ENCODE peak calls at places on chromosomes 4 and X, in five cellular contexts. G is uterus, M is lower leg skin, B is suprapubic skin, L is A549. R is an unnamed sample.

GRCh38 chrX:23699636-23700194 is 32.4 kb downstream of the PRDX4 start:
- DNase-seq in G (peak; percentile 19), M (no peak), B (no peak), L (no peak), R (no peak)

GRCh38 chr4:121642292-121642691 is 54.5 kb downstream of the ANXA5 start:
- DNase-seq in L (no peak), G (no peak), M (no peak), B (no peak), R (no peak)

GRCh38 chr4:8558080-8558960 is 21.9 kb upstream of the GPR78 start:
- DNase-seq in B (peak; percentile 55), G (no peak), L (no peak), M (no peak), R (peak; percentile 61)

GRCh38 chr4:3221996-3222395 is 27.0 kb upstream of the MSANTD1 start:
- DNase-seq in G (no peak), M (no peak), B (no peak), L (no peak), R (no peak)

GRCh38 chr4:10157478-10158354 is 41.1 kb upstream of the WDR1 start:
- DNase-seq in B (no peak), L (peak; percentile 67), G (peak; percentile 62), M (peak; percentile 87), R (peak; percentile 40)

GRCh38 chr4:123244233-123244632 is 152.4 kb upstream of the SPRY1 start:
- DNase-seq in L (peak; percentile 3), M (peak; percentile 87), G (peak; percentile 44), B (peak; percentile 67), R (no peak)

GRCh38 chrX:40156472-40157227 is 58.9 kb upstream of the BCOR start:
- DNase-seq in G (no peak), L (no peak), M (no peak), B (no peak), R (no peak)

GRCh38 chr4:46329118-46329976 is 60.6 kb downstream of the GABRA2 start:
- DNase-seq in B (no peak), M (no peak), G (no peak), L (peak; percentile 8), R (no peak)

GRCh38 chrX:83829874-83830273 is 31.1 kb upstream of the CYLC1 start:
- DNase-seq in G (no peak), L (no peak), M (no peak), B (no peak), R (no peak)

GRCh38 chr4:98899277-98899676 is 29.7 kb downstream of the EIF4E start:
- DNase-seq in B (no peak), M (no peak), L (no peak), G (no peak), R (no peak)

GRCh38 chr4:148397771-148398170 is 44.4 kb downstream of the NR3C2 start:
- DNase-seq in L (no peak), G (no peak), M (no peak), B (no peak), R (no peak)

GRCh38 chr4:8727546-8728510 is 135.3 kb downstream of the CPZ start:
- DNase-seq in L (no peak), B (peak; percentile 47), M (peak; percentile 70), G (peak; percentile 3), R (no peak)

GRCh38 chr4:26803462-26803861 is 57.2 kb upstream of the STIM2 start:
- DNase-seq in M (no peak), B (no peak), L (no peak), G (no peak), R (no peak)

GRCh38 chr4:150986085-150986484 is 29.0 kb downstream of the LRBA start:
- DNase-seq in B (no peak), G (no peak), M (no peak), L (no peak), R (no peak)

GRCh38 chr4:109125084-109125483 is 177.4 kb downstream of the COL25A1 start:
- DNase-seq in B (no peak), G (no peak), M (no peak), L (no peak), R (no peak)

GRCh38 chrX:107549504-107549903 is 78.8 kb upstream of the PRPS1 start:
- DNase-seq in M (no peak), B (no peak), G (no peak), L (no peak), R (no peak)
- TF ChIP-seq POLR2A in M (no peak), B (no peak), G (no peak), L (no peak), R (no peak)

GRCh38 chr4:19051751-19052296 is 1030.3 kb upstream of the LCORL start:
- DNase-seq in B (no peak), L (no peak), M (no peak), G (no peak), R (no peak)

DNA sequence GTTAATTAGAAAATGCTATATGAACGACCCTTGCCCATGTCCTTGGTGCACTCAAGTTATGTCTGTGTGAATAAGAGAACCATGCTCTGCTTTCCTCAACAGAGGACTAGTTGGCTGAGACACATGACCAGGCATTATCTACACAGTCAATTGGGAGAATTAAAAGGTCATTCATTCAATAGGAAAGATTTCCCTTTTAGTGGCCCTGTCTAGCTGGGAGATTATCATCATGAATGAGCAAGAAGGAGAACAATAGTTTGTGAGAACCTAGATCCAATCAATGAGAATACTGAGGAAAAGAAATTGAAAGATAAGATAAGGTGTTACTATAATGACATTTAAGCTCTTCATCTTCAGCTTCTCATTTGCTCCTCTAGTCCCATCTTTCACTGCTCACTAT is 1033.4 kb upstream of the LCORL start:
- DNase-seq in M (no peak), L (no peak), G (no peak), B (no peak), R (no peak)
- TF ChIP-seq POLR2A in M (no peak), L (no peak), G (no peak), B (no peak), R (no peak)

DNA sequence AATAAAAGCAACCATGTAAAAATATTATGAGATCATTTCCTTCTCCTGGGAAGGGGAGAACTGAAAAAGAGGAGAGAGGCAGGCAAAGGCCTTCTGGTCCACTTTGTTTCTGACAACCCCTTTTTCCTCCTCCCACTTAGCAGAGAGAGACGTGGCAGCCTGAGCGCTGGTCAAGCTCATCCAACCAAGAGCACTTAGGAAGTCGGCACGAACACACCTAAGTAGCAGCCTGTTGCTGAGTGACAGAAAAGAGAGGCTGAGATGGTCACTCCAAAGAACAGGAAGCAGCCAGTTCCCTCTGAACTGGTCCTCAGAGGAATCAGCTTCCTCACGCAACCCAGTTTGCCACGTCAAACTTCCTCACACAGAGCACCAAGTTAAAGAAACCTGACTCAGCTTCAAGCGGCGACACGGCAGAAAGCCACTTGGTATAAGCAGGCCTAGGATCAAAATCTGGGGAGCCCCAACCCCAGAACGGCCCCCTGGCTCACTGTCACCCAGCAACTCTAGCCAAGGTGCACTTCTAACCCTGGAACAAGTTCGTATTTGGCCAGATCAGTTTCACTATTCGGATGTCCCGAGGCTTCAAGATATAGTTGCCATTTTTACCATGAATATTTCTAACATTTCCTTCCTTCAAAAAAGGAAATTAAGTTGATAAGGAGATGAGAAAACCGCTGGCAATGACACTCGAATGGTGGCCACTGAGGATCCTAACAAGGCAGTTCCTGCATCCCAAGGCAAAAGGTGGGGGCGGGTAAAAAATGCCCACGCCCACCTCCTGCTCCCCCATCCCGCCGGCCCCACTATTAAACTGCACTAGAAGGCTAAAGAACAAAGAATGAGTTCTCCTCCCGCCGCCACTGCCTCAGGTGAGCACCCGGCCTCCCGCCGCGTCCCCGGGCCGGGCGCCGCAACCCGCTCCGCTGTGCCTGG is 698 bp downstream of the SEC24D start:
- DNase-seq in M (peak; percentile 92), G (peak; percentile 71), L (peak; percentile 66), B (peak; percentile 76), R (peak; percentile 34)
- TF ChIP-seq POLR2A in M (no peak), G (peak; percentile 52), L (no peak), B (no peak), R (peak; percentile 34)

DNA sequence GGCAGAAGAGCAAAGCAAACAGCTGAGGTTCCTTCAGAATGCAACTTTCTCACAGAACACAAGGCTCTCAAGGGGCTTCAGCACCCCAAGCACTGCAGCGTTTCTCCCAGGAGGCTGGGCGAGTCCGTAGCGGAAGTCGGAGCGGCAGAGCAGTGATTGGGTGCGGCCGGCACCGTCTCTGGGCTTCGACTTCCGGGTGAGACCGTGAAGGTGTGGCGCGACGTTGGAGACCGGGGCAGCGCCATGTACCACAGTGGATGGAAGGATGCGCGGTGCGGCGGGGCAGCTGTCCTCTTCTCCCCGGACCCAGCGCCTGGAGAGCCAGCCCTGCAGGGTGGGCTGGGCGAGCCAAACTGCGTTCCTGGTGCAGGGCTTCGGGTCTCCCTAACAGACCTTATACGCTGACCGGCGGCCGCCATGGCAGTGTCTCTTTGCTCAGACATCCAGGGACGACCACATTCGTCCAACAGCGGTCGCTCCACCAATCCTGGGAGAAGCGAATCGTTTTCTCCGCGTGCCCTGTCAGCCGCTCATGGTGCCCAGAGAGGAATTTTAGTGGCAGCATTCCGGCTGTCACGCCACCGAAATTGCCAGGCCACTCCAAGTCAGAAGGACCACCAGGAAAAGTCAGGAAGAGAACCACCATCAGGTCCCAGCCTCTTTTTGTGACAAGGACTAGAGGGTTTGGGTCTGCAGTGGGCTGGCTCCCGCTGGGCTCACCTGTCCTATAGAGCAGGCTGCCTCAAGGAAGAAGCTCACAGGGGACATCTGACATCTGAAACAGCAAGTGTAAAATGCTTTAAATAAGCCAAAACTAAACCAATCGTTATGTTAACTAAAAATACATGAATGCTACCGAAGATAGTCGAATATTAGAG is 20.5 kb downstream of the TRIM61 start:
- DNase-seq in L (peak; percentile 78), B (peak; percentile 68), M (peak; percentile 90), G (peak; percentile 28), R (peak; percentile 23)
- TF ChIP-seq POLR2A in L (peak; percentile 59), B (no peak), M (no peak), G (no peak), R (peak; percentile 75)

DNA sequence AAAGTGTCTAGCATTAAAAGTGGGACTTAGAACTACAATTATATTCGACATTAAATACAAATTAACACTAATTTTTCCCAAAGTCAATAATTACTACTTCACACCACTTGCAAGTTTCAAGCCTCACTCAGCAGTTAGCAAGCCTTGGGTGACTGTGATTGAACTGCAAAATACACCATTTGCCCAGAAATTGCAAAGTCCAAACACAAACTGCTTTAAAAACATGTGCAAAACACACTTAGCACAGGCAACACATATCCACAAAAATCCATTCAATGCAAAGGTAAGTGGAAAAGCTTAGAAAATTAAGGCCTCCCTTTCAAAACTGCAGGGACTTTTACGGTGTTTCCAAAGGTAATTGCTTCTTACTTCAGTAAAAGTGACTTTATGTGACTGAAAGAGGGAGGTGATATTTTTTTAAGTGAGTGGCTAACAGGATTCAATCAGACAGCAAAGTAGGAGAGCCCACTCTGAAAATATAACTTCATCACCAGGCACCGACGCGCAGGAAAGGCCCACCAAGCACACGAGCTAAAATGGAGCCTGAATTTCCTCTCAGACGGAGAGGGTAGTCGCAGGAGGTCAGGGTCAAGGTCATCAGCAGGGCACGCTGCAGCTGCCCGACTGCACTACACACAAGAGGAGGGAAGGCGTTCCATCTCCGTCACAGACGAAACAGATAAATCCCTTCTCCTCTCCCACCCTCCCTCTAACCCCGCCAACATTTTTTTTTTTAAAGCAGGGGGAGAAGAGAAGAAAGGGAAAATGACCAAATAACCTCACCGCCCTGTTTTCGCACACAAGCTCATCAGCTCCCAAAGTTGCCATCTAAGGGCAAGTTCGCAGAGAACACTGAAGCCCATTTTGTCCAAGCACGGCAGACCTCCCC is 3.1 kb downstream of the ZNF827 start:
- DNase-seq in B (no peak), M (no peak), G (peak; percentile 36), L (peak; percentile 32), R (no peak)
- TF ChIP-seq POLR2A in B (no peak), M (no peak), G (no peak), L (no peak), R (peak; percentile 10)

GRCh38 chrX:9824554-9824953 is 38.3 kb downstream of the SHROOM2 start:
- DNase-seq in L (no peak), B (no peak), G (no peak), M (no peak), R (no peak)
- TF ChIP-seq POLR2A in L (no peak), B (no peak), G (no peak), M (no peak), R (no peak)

R was measured in H54.